ENCODE peak calls at places on chromosomes 12 and 14, in five cellular contexts. H is AG09309, E is fibroblast of lung, U is BE2C, I is fibroblast of pulmonary artery. C is an unnamed sample.

GRCh38 chr14:44396226-44396625 is 110.9 kb downstream of the FSCB start:
- DNase-seq in H (no peak), E (no peak), U (no peak), I (no peak), C (no peak)

GRCh38 chr12:112013601-112014402 is 576 bp downstream of the ERP29 start:
- DNase-seq in I (peak), U (peak), E (peak), H (peak), C (peak)

GRCh38 chr14:59918824-59919581 is 941 bp upstream of the LRRC9 start:
- DNase-seq in U (peak), I (peak), H (no peak), E (peak), C (no peak)

GRCh38 chr12:117362391-117362790 is 965 bp upstream of the NOS1 start:
- DNase-seq in E (no peak), U (no peak), I (no peak), H (no peak), C (no peak)

GRCh38 chr12:32273712-32274111 is 125.6 kb upstream of the FGD4 start:
- DNase-seq in E (no peak), U (peak), I (no peak), H (no peak), C (no peak)

GRCh38 chr14:102878174-102878969 is 44.1 kb upstream of the AMN start:
- DNase-seq in E (no peak), H (no peak), I (no peak), U (no peak), C (no peak)

GRCh38 chr14:90658541-90658967 is 157.7 kb downstream of the TTC7B start:
- DNase-seq in U (no peak), I (peak), H (no peak), E (peak), C (no peak)

GRCh38 chr12:8698830-8699330 is 1.1 kb downstream of the RIMKLB start:
- DNase-seq in I (peak), E (peak), U (no peak), H (no peak), C (no peak)

GRCh38 chr14:105092124-105092911 is 27.1 kb upstream of the GPR132 start:
- DNase-seq in U (peak), H (no peak), E (no peak), I (no peak), C (no peak)

GRCh38 chr14:28609228-28609828 is 157.3 kb upstream of the FOXG1 start:
- DNase-seq in I (peak), U (peak), E (peak), H (no peak), C (no peak)

GRCh38 chr12:46702581-46703344 is 123.0 kb downstream of the SLC38A4 start:
- DNase-seq in E (peak), H (peak), U (no peak), I (peak), C (no peak)

GRCh38 chr12:72017054-72017651 is 78.5 kb downstream of the TPH2 start:
- DNase-seq in E (peak), H (peak), U (peak), I (peak), C (peak)

GRCh38 chr14:100608064-100608463 is 20.8 kb upstream of the BEGAIN start:
- DNase-seq in I (no peak), E (no peak), U (no peak), H (no peak), C (no peak)

GRCh38 chr12:48016373-48017020 is 12.2 kb upstream of the COL2A1 start:
- DNase-seq in E (no peak), H (no peak), U (no peak), I (no peak), C (no peak)

GRCh38 chr12:95096852-95097251 is 23.4 kb upstream of the NR2C1 start:
- DNase-seq in I (peak), E (peak), H (no peak), U (no peak), C (no peak)

GRCh38 chr12:95213928-95214327 is 3.3 kb downstream of the FGD6 start:
- DNase-seq in E (no peak), H (no peak), U (no peak), I (no peak), C (no peak)

GRCh38 chr12:13165578-13166120 is 30.9 kb upstream of the EMP1 start:
- DNase-seq in I (peak), H (no peak), E (peak), U (peak), C (peak)

GRCh38 chr14:94473666-94474410 is 2.2 kb downstream of the SERPINA9 start:
- DNase-seq in H (no peak), I (no peak), E (no peak), U (no peak), C (no peak)

GRCh38 chr12:121279507-121279915 is 17.0 kb downstream of the CAMKK2 start:
- DNase-seq in H (no peak), E (peak), I (peak), U (peak), C (no peak)

GRCh38 chr14:76956253-76957090 is 72.0 kb downstream of the IRF2BPL start:
- DNase-seq in U (peak), H (peak), E (peak), I (peak), C (peak)

GRCh38 chr12:108793756-108794441 is 62.6 kb upstream of the CORO1C start:
- DNase-seq in U (no peak), I (peak), E (no peak), H (no peak), C (no peak)

GRCh38 chr14:34874386-34875030 is 652 bp downstream of the BAZ1A start:
- DNase-seq in E (peak), I (peak), H (no peak), U (peak), C (peak)

GRCh38 chr14:104171029-104171697 is 32.8 kb downstream of the KIF26A start:
- DNase-seq in E (no peak), I (no peak), H (no peak), U (no peak), C (no peak)

GRCh38 chr12:116592731-116593130 is 33.5 kb downstream of the MAP1LC3B2 start:
- DNase-seq in E (no peak), H (peak), I (no peak), U (no peak), C (no peak)

GRCh38 chr12:83016226-83016835 is 329.6 kb downstream of the TMTC2 start:
- DNase-seq in E (peak), H (peak), I (peak), U (peak), C (no peak)

GRCh38 chr12:1826401-1826800 is 6.0 kb downstream of the LRTM2 start:
- DNase-seq in U (no peak), E (no peak), I (no peak), H (no peak), C (no peak)

GRCh38 chr14:103105580-103106168 is 11.1 kb downstream of the EXOC3L4 start:
- DNase-seq in E (no peak), H (no peak), I (no peak), U (no peak), C (peak)

GRCh38 chr12:12992418-12993175 is 7.5 kb downstream of the HEBP1 start:
- DNase-seq in E (peak), I (peak), U (no peak), H (peak), C (no peak)

GRCh38 chr12:32455607-32456063 is 56.3 kb downstream of the FGD4 start:
- DNase-seq in H (peak), E (peak), U (peak), I (peak), C (peak)

GRCh38 chr12:107990325-107990724 is 138.8 kb upstream of the WSCD2 start:
- DNase-seq in I (peak), U (peak), H (no peak), E (no peak), C (peak)

GRCh38 chr12:52211716-52212585 is 20.1 kb upstream of the KRT80 start:
- DNase-seq in H (no peak), E (no peak), I (no peak), U (peak), C (no peak)

GRCh38 chr12:114882083-114882482 is 198.1 kb upstream of the TBX3 start:
- DNase-seq in H (no peak), U (no peak), I (no peak), E (no peak), C (no peak)

GRCh38 chr12:65918057-65918456 is 93.8 kb downstream of the HMGA2 start:
- DNase-seq in E (no peak), U (no peak), H (no peak), I (no peak), C (no peak)
- H3K4me3 ChIP-seq in E (no peak), U (no peak), H (no peak), I (no peak), C (no peak)

GRCh38 chr14:85532570-85532969 is 2.6 kb downstream of the FLRT2 start:
- DNase-seq in I (no peak), U (no peak), H (no peak), E (no peak), C (no peak)
- H3K4me3 ChIP-seq in I (peak), U (no peak), H (peak), E (peak), C (no peak)

DNA sequence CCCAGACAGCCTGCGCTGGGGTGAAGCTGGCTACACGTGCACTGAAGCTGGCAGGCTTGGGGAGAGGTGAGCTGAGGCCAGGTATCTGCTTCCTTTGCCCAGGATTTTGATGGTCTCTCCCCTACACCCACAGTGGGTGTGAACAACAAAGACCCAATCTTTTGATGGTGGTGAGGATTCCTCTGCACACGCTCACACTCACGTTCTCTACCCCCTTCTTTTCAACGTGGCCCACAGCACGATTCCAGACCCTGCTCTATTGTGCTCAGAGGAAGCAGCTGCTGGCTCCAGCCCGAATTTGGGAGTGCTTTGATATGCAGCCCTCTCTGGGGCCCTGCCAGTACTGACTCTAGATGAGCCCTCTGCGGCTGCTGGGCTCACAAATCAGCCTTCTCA is 4.9 kb downstream of the CD9 start:
- DNase-seq in I (peak), H (no peak), U (no peak), E (no peak), C (no peak)
- H3K4me3 ChIP-seq in I (no peak), H (no peak), U (no peak), E (no peak), C (no peak)

DNA sequence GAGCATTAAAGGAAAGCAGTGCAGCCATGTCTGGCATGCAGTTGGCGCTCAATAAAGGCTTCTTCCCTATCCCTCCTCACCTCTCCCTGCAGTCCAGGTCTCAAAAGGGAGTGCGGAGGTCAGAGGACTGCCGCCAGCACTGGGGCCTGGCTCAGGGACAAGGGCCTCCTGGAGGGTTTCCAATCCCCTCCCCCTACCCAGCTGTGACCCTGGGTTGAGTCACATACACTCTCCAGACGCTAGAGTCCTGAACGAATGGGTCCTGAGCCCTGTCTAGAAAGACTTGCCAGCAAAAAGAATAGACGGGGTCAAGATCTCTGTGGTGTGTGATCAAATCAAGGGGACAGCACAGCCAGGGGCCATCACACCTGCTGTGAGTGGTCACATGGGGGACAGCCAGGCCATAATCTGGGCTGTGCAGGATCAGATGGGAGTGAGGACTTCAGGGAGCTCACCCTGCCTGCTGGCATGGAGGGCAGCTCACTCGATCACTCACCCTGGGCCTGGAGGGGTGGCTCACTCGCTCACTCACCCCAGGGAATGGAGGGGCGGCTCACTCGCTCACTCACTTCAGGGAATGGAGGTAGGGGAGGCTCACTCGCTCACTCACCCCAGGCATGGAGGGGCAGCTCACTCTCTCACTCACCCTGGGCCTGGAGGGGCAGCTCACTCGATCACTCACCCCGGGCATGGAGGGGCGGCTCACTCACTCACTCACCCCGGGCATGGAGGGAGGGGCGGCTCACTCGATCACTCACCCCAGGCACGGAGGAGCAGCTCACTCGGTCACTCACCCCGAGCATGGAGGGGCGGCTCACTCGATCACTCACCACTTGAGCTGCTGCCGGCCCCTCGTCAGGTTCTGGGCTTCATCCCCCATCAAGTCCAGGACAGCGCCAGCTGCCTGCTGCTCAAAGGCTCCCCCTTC is 12.8 kb downstream of the CFAP73 start:
- DNase-seq in E (peak), U (peak), I (peak), H (no peak), C (no peak)
- H3K4me3 ChIP-seq in E (no peak), U (peak), I (no peak), H (no peak), C (no peak)

DNA sequence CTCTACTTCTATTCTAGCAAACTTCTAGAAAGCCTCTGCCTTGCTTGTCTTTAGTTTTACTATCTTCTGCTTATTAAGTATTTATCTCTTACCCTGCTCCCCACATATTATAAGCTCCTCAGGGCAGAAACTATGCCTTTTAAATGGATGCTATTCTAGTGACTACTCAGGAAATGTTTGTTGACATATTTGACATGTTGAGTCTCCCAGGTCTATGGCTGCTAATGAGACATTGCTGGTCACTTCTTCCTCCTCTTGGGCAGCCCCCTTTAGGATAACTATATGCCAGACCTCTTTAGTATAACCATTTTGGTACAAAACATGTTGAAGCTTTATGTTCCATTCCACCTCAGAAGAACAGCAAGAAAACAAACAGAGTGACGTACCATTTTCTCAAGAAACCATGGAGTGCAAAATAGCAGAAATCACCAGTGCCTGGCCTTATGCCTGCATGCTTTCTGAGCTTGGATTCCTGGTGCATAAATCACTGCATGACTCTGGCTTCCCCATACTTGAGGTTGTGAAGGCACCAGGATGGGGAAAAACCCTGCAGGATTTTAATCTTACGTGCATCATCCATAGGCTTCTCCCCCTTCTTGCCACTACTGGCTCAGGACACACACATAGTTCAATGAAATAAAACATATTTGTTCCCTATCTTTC is 202.6 kb downstream of the TMX1 start:
- DNase-seq in E (peak), I (peak), H (peak), U (no peak), C (no peak)
- H3K4me3 ChIP-seq in E (no peak), I (no peak), H (no peak), U (no peak), C (no peak)

GRCh38 chr12:15155271-15155670 is 65.9 kb downstream of the RERG start:
- DNase-seq in I (no peak), E (no peak), U (peak), H (no peak), C (no peak)

GRCh38 chr12:15152456-15152855 is 68.8 kb downstream of the RERG start:
- DNase-seq in I (peak), U (no peak), H (no peak), E (no peak), C (no peak)

GRCh38 chr12:15152864-15153263 is 68.4 kb downstream of the RERG start:
- DNase-seq in H (no peak), I (peak), E (peak), U (no peak), C (no peak)

GRCh38 chr12:15151141-15152091 is 69.8 kb downstream of the RERG start:
- DNase-seq in H (no peak), I (peak), E (peak), U (peak), C (no peak)

DNA sequence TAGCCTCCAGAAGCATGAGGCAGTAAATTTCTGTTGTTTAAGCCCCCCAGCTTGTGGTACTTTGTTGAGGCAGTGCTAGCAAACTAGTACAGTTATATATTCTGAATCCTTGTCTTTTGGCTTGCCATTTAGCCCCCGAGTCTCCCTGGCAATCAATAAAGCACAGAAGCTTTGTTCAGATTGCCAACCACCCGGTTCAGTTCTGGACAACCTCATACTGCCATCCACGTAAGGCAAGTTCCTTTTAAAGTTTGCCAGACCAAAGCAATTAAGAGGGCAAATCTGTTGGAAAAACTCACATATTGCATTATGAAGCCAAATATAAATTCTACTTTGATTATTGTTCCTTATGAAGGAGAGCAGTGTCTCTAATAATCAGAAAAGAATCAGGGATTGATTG is 67.1 kb downstream of the RERG start:
- DNase-seq in E (no peak), U (peak), I (no peak), H (no peak), C (no peak)
- H3K4me3 ChIP-seq in E (no peak), U (peak), I (no peak), H (no peak), C (no peak)